ENCODE peak calls at places on chromosomes 3 and 15, in seven cellular contexts. A, L, V, Y, I, U and W are unnamed samples.

GRCh38 chr15:99104788-99105515 is at the start of gene SYNM:
- DNase-seq in A (peak; percentile 50), L (peak; percentile 78), V (no peak), Y (peak; percentile 94), I (peak; percentile 99), U (peak; percentile 88), W (peak; percentile 87)

GRCh38 chr3:132545471-132545870 is 51.6 kb upstream of the ACKR4 start:
- DNase-seq in A (peak; percentile 40), L (peak; percentile 23), V (no peak), Y (no peak), I (no peak), U (no peak), W (no peak)

GRCh38 chr15:63291507-63291906 is 14.1 kb downstream of the APH1B start:
- DNase-seq in A (no peak), L (peak; percentile 70), V (no peak), Y (no peak), I (peak; percentile 80), U (no peak), W (no peak)

GRCh38 chr3:78427303-78427702 is 1340.5 kb downstream of the ROBO1 start:
- DNase-seq in A (no peak), L (no peak), V (no peak), Y (no peak), I (no peak), U (no peak), W (no peak)

GRCh38 chr3:18079739-18080138 is 337.3 kb upstream of the TBC1D5 start:
- DNase-seq in A (no peak), L (no peak), V (no peak), Y (no peak), I (no peak), U (no peak), W (no peak)

GRCh38 chr15:84859143-84859542 is 25.3 kb upstream of the SLC28A1 start:
- DNase-seq in A (no peak), L (no peak), V (no peak), Y (no peak), I (no peak), U (no peak), W (peak; percentile 74)

GRCh38 chr15:72197045-72197459 is 535 bp downstream of the GRAMD2A start:
- DNase-seq in A (no peak), L (no peak), V (no peak), Y (no peak), I (peak; percentile 90), U (no peak), W (peak; percentile 81)

GRCh38 chr3:116614795-116615362 is 94.7 kb upstream of the TUSC7 start:
- DNase-seq in A (no peak), L (peak; percentile 5), V (no peak), Y (no peak), I (no peak), U (no peak), W (no peak)

GRCh38 chr3:103499132-103499885 is 1064.5 kb downstream of the ZPLD1 start:
- DNase-seq in A (no peak), L (peak; percentile 5), V (no peak), Y (no peak), I (no peak), U (no peak), W (no peak)

GRCh38 chr3:126119008-126119675 is 35.2 kb upstream of the SLC41A3 start:
- DNase-seq in A (no peak), L (no peak), V (peak; percentile 66), Y (peak; percentile 50), I (no peak), U (no peak), W (no peak)

GRCh38 chr3:170078620-170079281 is 41.0 kb downstream of the GPR160 start:
- DNase-seq in A (no peak), L (no peak), V (no peak), Y (no peak), I (no peak), U (no peak), W (no peak)

GRCh38 chr3:23776352-23776891 is 29.3 kb upstream of the UBE2E1 start:
- DNase-seq in A (peak; percentile 28), L (peak; percentile 92), V (no peak), Y (no peak), I (peak; percentile 94), U (no peak), W (no peak)

GRCh38 chr15:60966316-60966715 is 262.8 kb downstream of the RORA start:
- DNase-seq in A (no peak), L (peak; percentile 15), V (peak; percentile 31), Y (no peak), I (no peak), U (no peak), W (no peak)

GRCh38 chr3:70973558-70973957 is 610.0 kb downstream of the FOXP1 start:
- DNase-seq in A (no peak), L (peak; percentile 75), V (no peak), Y (no peak), I (peak; percentile 85), U (no peak), W (no peak)

GRCh38 chr3:40465456-40465855 is 8.3 kb downstream of the RPL14 start:
- DNase-seq in A (no peak), L (no peak), V (no peak), Y (no peak), I (no peak), U (no peak), W (no peak)

GRCh38 chr3:43691120-43692002 is 623 bp downstream of the ABHD5 start:
- DNase-seq in A (peak; percentile 44), L (peak; percentile 40), V (peak; percentile 93), Y (peak; percentile 82), I (peak; percentile 65), U (peak; percentile 88), W (peak; percentile 93)

GRCh38 chr3:147305533-147306241 is 100.7 kb downstream of the ZIC4 start:
- DNase-seq in A (no peak), L (peak; percentile 8), V (no peak), Y (no peak), I (peak; percentile 49), U (no peak), W (no peak)

GRCh38 chr15:78317145-78317836 is 17.9 kb upstream of the SKIC8 start:
- DNase-seq in A (no peak), L (peak; percentile 12), V (no peak), Y (peak; percentile 41), I (peak; percentile 80), U (peak; percentile 29), W (no peak)

GRCh38 chr3:1515842-1516241 is 423.0 kb downstream of the CNTN6 start:
- DNase-seq in A (no peak), L (no peak), V (no peak), Y (no peak), I (no peak), U (no peak), W (no peak)

GRCh38 chr3:119311191-119311925 is 17.2 kb downstream of the ARHGAP31 start:
- DNase-seq in A (no peak), L (peak; percentile 55), V (peak; percentile 17), Y (no peak), I (peak; percentile 59), U (no peak), W (no peak)

GRCh38 chr3:58041182-58041825 is 33.1 kb downstream of the FLNB start:
- DNase-seq in A (no peak), L (no peak), V (no peak), Y (peak; percentile 65), I (no peak), U (no peak), W (no peak)

DNA sequence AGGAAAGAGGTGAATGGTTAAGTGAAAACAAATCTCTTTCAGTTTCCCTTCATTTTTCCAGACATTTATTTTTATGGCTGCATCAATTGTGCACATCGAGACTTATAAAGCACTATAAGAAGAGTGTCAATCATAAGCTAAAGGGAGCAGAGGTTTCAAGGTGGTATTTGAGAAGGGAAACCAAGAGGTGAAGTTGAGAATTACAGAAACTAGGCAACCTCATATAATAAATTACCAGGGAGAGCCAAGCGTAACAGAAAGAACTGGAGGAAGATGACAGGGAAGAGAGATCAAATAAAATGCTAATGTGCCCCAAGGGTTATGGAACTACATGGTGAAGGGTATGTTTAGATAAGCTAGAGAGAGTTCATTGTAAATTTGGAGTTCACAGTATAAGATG is 6.3 kb upstream of the CCDC54 start:
- DNase-seq in A (no peak), L (no peak), V (no peak), Y (no peak), I (no peak), U (no peak), W (no peak)
- TF ChIP-seq CTCF in A (no peak), L (no peak), V (no peak), Y (no peak), I (no peak), U (no peak), W (no peak)

GRCh38 chr3:81579744-81580143 is 181.7 kb downstream of the GBE1 start:
- DNase-seq in A (no peak), L (no peak), V (no peak), Y (no peak), I (no peak), U (no peak), W (no peak)
- H3K27ac ChIP-seq in A (no peak overlapping the region), L (no peak overlapping the region), V (no peak overlapping the region), Y (no peak overlapping the region), I (no peak overlapping the region), U (no peak overlapping the region), W (no peak overlapping the region)

GRCh38 chr3:69160107-69160506 is 37.7 kb upstream of the LMOD3 start:
- DNase-seq in A (no peak), L (no peak), V (no peak), Y (no peak), I (no peak), U (no peak), W (no peak)
- H3K36me3 ChIP-seq in A (no peaks in the 10 kb centered on the region), L (no peaks in the 10 kb centered on the region), V (no peaks in the 10 kb centered on the region), Y (no peaks in the 10 kb centered on the region), I (no peaks in the 10 kb centered on the region), U (no peaks in the 10 kb centered on the region), W (no peaks in the 10 kb centered on the region)

GRCh38 chr15:29698030-29698701 is 124.1 kb downstream of the TJP1 start:
- DNase-seq in A (no peak), L (peak; percentile 50), V (no peak), Y (no peak), I (no peak), U (no peak), W (no peak)

GRCh38 chr15:29693225-29693624 is 129.0 kb downstream of the TJP1 start:
- DNase-seq in A (no peak), L (no peak), V (no peak), Y (no peak), I (no peak), U (no peak), W (no peak)

GRCh38 chr15:29696950-29697738 is 125.1 kb downstream of the TJP1 start:
- DNase-seq in A (no peak), L (no peak), V (no peak), Y (no peak), I (no peak), U (no peak), W (no peak)

GRCh38 chr15:29692527-29692926 is 129.7 kb downstream of the TJP1 start:
- DNase-seq in A (no peak), L (no peak), V (no peak), Y (no peak), I (no peak), U (no peak), W (no peak)

DNA sequence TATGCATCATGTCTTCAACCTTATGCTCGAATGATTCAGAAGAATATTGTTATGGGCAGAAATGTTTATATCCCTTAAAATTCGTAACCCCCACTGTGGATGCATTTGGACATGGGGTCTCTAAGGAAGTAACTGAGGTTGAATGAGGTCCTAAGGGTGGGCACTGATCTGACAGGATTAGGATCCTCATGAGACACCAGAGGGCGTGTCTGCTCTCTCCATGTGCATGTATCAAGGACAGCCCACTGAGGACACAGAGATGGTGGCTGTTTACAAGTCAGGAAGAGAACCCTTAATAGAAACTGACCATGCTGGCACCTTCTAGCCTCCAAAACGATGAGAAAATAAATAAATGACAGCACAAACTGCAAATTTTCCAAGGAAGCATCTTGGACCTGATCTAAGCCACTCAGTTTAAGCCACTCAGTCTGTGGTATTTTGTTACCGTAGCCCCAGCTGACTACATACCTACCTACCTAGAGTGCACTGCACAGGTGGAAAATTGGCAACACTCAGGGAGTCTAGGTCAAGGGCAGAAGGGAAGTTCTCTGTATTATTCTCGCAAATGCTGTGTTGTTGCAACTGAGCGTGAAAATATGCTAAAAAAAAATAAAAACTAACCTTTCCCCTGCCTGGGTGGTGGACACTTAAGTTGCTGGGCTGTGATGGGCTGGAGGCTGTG is 126.6 kb downstream of the TJP1 start:
- DNase-seq in A (no peak), L (no peak), V (no peak), Y (no peak), I (no peak), U (no peak), W (no peak)
- TF ChIP-seq CTCF in A (no peak), L (no peak), V (no peak), Y (no peak), I (no peak), U (no peak), W (no peak)